ENCODE peak calls at places on chromosome 20, in seven cellular contexts. One of them, this sample, is unnamed.

GRCh38 chr20:48038703-48039102 is 253.4 kb upstream of the SULF2 start:
- DNase-seq in NCI-H1417: no peak
- DNase-seq in sigmoid colon: no peak
- DNase-seq in adrenal gland: no peak
- DNase-seq in SHP77: no peak
- DNase-seq in Calu3: no peak
- DNase-seq in aorta: no peak
- DNase-seq in this sample: no peak

GRCh38 chr20:14259691-14260090 is 77.7 kb downstream of the FLRT3 start:
- DNase-seq in NCI-H1417: no peak
- DNase-seq in sigmoid colon: no peak
- DNase-seq in adrenal gland: no peak
- DNase-seq in SHP77: no peak
- DNase-seq in Calu3: no peak
- DNase-seq in aorta: no peak
- DNase-seq in this sample: no peak

GRCh38 chr20:9417665-9418064 is 96.7 kb upstream of the LAMP5 start:
- DNase-seq in NCI-H1417: no peak
- DNase-seq in sigmoid colon: no peak
- DNase-seq in adrenal gland: no peak
- DNase-seq in SHP77: no peak
- DNase-seq in Calu3: no peak
- DNase-seq in aorta: no peak
- DNase-seq in this sample: no peak

GRCh38 chr20:37534401-37535157 is 6.9 kb upstream of the BLCAP start:
- DNase-seq in NCI-H1417: peak
- DNase-seq in sigmoid colon: no peak
- DNase-seq in adrenal gland: peak
- DNase-seq in SHP77: peak
- DNase-seq in Calu3: peak
- DNase-seq in aorta: no peak
- DNase-seq in this sample: peak

GRCh38 chr20:12949429-12949980 is 59.3 kb upstream of the SPTLC3 start:
- DNase-seq in NCI-H1417: no peak
- DNase-seq in sigmoid colon: no peak
- DNase-seq in adrenal gland: no peak
- DNase-seq in SHP77: no peak
- DNase-seq in Calu3: no peak
- DNase-seq in aorta: no peak
- DNase-seq in this sample: no peak

GRCh38 chr20:38603286-38603685 is 1.7 kb downstream of the ARHGAP40 start:
- DNase-seq in NCI-H1417: no peak
- DNase-seq in sigmoid colon: no peak
- DNase-seq in adrenal gland: no peak
- DNase-seq in SHP77: no peak
- DNase-seq in Calu3: no peak
- DNase-seq in aorta: no peak
- DNase-seq in this sample: no peak

GRCh38 chr20:47773381-47773786 is 11.9 kb downstream of the SULF2 start:
- DNase-seq in NCI-H1417: no peak
- DNase-seq in sigmoid colon: no peak
- DNase-seq in adrenal gland: no peak
- DNase-seq in SHP77: no peak
- DNase-seq in Calu3: peak
- DNase-seq in aorta: no peak
- DNase-seq in this sample: no peak

GRCh38 chr20:5886788-5887187 is 63.5 kb downstream of the TRMT6 start:
- DNase-seq in NCI-H1417: peak
- DNase-seq in sigmoid colon: no peak
- DNase-seq in adrenal gland: peak
- DNase-seq in SHP77: peak
- DNase-seq in Calu3: no peak
- DNase-seq in aorta: no peak
- DNase-seq in this sample: no peak

GRCh38 chr20:4064118-4064962 is 49.0 kb upstream of the RNF24 start:
- DNase-seq in NCI-H1417: no peak
- DNase-seq in sigmoid colon: peak
- DNase-seq in adrenal gland: peak
- DNase-seq in SHP77: peak
- DNase-seq in Calu3: peak
- DNase-seq in aorta: peak
- DNase-seq in this sample: no peak